ENCODE peak calls at places on chromosomes 7 and 10, in nine cellular contexts. L, M, K, H, I, T, R, X and V are unnamed samples. For H3K36me3, the result is how much of the 10 kb centered on the place peaks cover.

GRCh38 chr10:129965940-129966339 is 1.9 kb upstream of the EBF3 start:
- DNase-seq in I (no peak), L (no peak), T (no peak), R (no peak), H (no peak), M (no peak), K (no peak), X (no peak), V (no peak)

GRCh38 chr10:96645191-96645721 is 58.4 kb upstream of the TM9SF3 start:
- DNase-seq in X (no peak), R (no peak), T (peak), L (no peak), K (no peak), M (no peak), H (no peak), I (no peak), V (no peak)

GRCh38 chr10:129342385-129342784 is 124.7 kb upstream of the MGMT start:
- DNase-seq in K (no peak), L (no peak), X (no peak), M (no peak), I (no peak), H (no peak), T (no peak), R (no peak), V (no peak)

GRCh38 chr7:19122018-19122588 is 4.7 kb upstream of the TWIST1 start:
- DNase-seq in T (no peak), K (no peak), L (no peak), R (peak), H (peak), I (no peak), X (peak), M (no peak), V (no peak)

GRCh38 chr7:131501422-131501821 is 55.0 kb downstream of the PODXL start:
- DNase-seq in K (no peak), L (peak), M (no peak), R (no peak), T (no peak), X (no peak), I (no peak), H (peak), V (no peak)

GRCh38 chr7:4962872-4963775 is 4.1 kb upstream of the MMD2 start:
- DNase-seq in X (no peak), R (no peak), H (no peak), T (no peak), K (no peak), M (no peak), I (no peak), L (no peak), V (no peak)

GRCh38 chr7:32479574-32480200 is 10.5 kb downstream of the LSM5 start:
- DNase-seq in K (no peak), H (peak), M (peak), L (no peak), I (no peak), X (peak), R (peak), T (no peak), V (no peak)

GRCh38 chr10:95683966-95684365 is 9.8 kb downstream of the TCTN3 start:
- DNase-seq in M (no peak), T (no peak), I (no peak), K (no peak), L (no peak), H (no peak), R (no peak), X (no peak), V (no peak)

GRCh38 chr7:107680478-107680877 is 19.9 kb downstream of the SLC26A4 start:
- DNase-seq in K (no peak), M (no peak), H (no peak), R (no peak), L (no peak), X (no peak), I (no peak), T (no peak), V (no peak)

GRCh38 chr7:157866525-157866924 is 529.7 kb downstream of the DNAJB6 start:
- DNase-seq in L (no peak), R (no peak), K (no peak), I (no peak), H (no peak), M (no peak), T (no peak), X (no peak), V (no peak)

GRCh38 chr7:13508586-13508985 is 480.9 kb downstream of the ETV1 start:
- DNase-seq in R (no peak), I (no peak), M (no peak), T (no peak), L (no peak), K (no peak), X (peak), H (peak), V (no peak)

GRCh38 chr7:31100445-31100844 is 48.3 kb downstream of the ADCYAP1R1 start:
- DNase-seq in X (no peak), I (no peak), K (no peak), H (peak), R (no peak), L (no peak), T (no peak), M (no peak), V (no peak)

GRCh38 chr7:127803626-127804025 is 151.6 kb downstream of the SND1 start:
- DNase-seq in H (peak), X (peak), K (no peak), T (no peak), L (no peak), R (no peak), I (no peak), M (no peak), V (no peak)

GRCh38 chr7:144834516-144835165 is 1.2 kb downstream of the TPK1 start:
- DNase-seq in I (no peak), X (peak), K (peak), T (peak), M (no peak), R (peak), H (no peak), L (peak), V (no peak)

GRCh38 chr10:11874568-11875182 is 51.5 kb downstream of the PROSER2 start:
- DNase-seq in M (peak), H (peak), I (no peak), X (peak), R (peak), K (no peak), L (peak), T (no peak), V (peak)

GRCh38 chr10:59687657-59688056 is 22.0 kb downstream of the SLC16A9 start:
- DNase-seq in M (no peak), R (no peak), H (no peak), K (no peak), X (peak), L (no peak), T (no peak), I (no peak), V (no peak)

GRCh38 chr10:25050402-25050801 is 34.0 kb downstream of the THNSL1 start:
- DNase-seq in R (no peak), X (no peak), H (peak), I (no peak), T (no peak), L (no peak), K (no peak), M (no peak), V (no peak)

GRCh38 chr10:97518601-97519043 is 19.9 kb downstream of the UBTD1 start:
- DNase-seq in M (no peak), I (no peak), T (no peak), X (peak), H (no peak), K (no peak), L (no peak), R (no peak), V (no peak)

GRCh38 chr7:2732388-2732787 is 44.4 kb downstream of the AMZ1 start:
- DNase-seq in T (no peak), M (no peak), H (no peak), L (no peak), X (no peak), K (no peak), R (no peak), I (no peak), V (no peak)

GRCh38 chr7:157409149-157409752 is 72.4 kb downstream of the DNAJB6 start:
- DNase-seq in X (no peak), T (no peak), R (no peak), I (no peak), K (no peak), M (no peak), H (peak), L (no peak), V (no peak)

GRCh38 chr7:138257459-138258193 is 181.4 kb downstream of the AKR1D1 start:
- DNase-seq in H (peak), R (no peak), X (no peak), K (no peak), M (no peak), I (no peak), T (no peak), L (no peak), V (no peak)

GRCh38 chr10:70253878-70254765 is 20.9 kb upstream of the PPA1 start:
- DNase-seq in I (no peak), H (no peak), L (no peak), M (no peak), X (no peak), T (no peak), R (no peak), K (no peak), V (no peak)

GRCh38 chr7:17523813-17524741 is 225.6 kb downstream of the AHR start:
- DNase-seq in L (no peak), K (no peak), T (peak), X (no peak), I (no peak), R (no peak), M (no peak), H (peak), V (peak)

GRCh38 chr7:94109556-94109955 is 105.4 kb upstream of the BET1 start:
- DNase-seq in L (no peak), X (no peak), M (no peak), K (no peak), H (no peak), R (no peak), I (no peak), T (no peak), V (no peak)

GRCh38 chr10:70565556-70566514 is 36.7 kb downstream of the PRF1 start:
- DNase-seq in R (no peak), X (no peak), M (no peak), T (no peak), I (no peak), H (no peak), K (no peak), L (no peak), V (no peak)

GRCh38 chr10:110569736-110570135 is 2.2 kb downstream of the SMC3 start:
- DNase-seq in H (no peak), K (no peak), M (no peak), T (no peak), X (no peak), L (no peak), R (no peak), I (no peak), V (no peak)

GRCh38 chr10:71761541-71762113 is 11.7 kb downstream of the VSIR start:
- DNase-seq in M (no peak), K (no peak), T (no peak), X (no peak), H (no peak), I (no peak), L (no peak), R (no peak), V (no peak)

GRCh38 chr10:124560377-124560776 is 98.8 kb downstream of the LHPP start:
- DNase-seq in I (peak), K (no peak), X (no peak), L (no peak), M (no peak), T (peak), H (peak), R (no peak), V (peak)

GRCh38 chr10:43000651-43001426 is 76.0 kb upstream of the RET start:
- DNase-seq in H (no peak), K (no peak), R (no peak), X (no peak), M (no peak), T (no peak), I (no peak), L (no peak), V (no peak)

GRCh38 chr7:109890622-109891021 is 1200.3 kb upstream of the LRRN3 start:
- DNase-seq in X (no peak), M (no peak), T (no peak), R (no peak), L (no peak), K (no peak), H (peak), I (no peak), V (no peak)

GRCh38 chr7:91553410-91553895 is 289.2 kb downstream of the FZD1 start:
- DNase-seq in M (no peak), T (no peak), H (no peak), I (no peak), K (no peak), X (no peak), R (no peak), L (no peak), V (no peak)

GRCh38 chr7:96143495-96144259 is 178.2 kb downstream of the SLC25A13 start:
- DNase-seq in R (peak), K (no peak), L (no peak), T (no peak), H (no peak), M (peak), X (no peak), I (no peak), V (no peak)

GRCh38 chr7:150377116-150377979 is 1.8 kb upstream of the ZNF775 start:
- DNase-seq in H (no peak), M (no peak), X (no peak), K (no peak), R (no peak), I (no peak), L (no peak), T (peak), V (no peak)

GRCh38 chr7:134789967-134790685 is 10.7 kb downstream of the CALD1 start:
- DNase-seq in X (no peak), I (no peak), R (no peak), T (no peak), H (peak), M (no peak), K (no peak), L (no peak), V (no peak)

GRCh38 chr7:73829505-73829904 is 1.3 kb upstream of the CLDN4 start:
- DNase-seq in I (no peak), L (no peak), X (no peak), H (no peak), K (no peak), T (peak), R (no peak), M (no peak), V (no peak)

GRCh38 chr7:537911-538634 is 18.4 kb upstream of the PDGFA start:
- DNase-seq in I (no peak), X (peak), T (peak), M (no peak), K (peak), R (no peak), H (peak), L (no peak), V (no peak)

GRCh38 chr10:33344676-33345075 is 10.2 kb upstream of the NRP1 start:
- DNase-seq in M (no peak), L (no peak), R (no peak), H (no peak), T (no peak), X (no peak), I (no peak), K (no peak), V (no peak)

GRCh38 chr10:5940807-5941218 is 36.5 kb downstream of the IL15RA start:
- DNase-seq in M (no peak), I (no peak), H (no peak), X (no peak), K (no peak), T (no peak), R (no peak), L (no peak), V (no peak)

GRCh38 chr7:98291717-98292116 is 10.2 kb downstream of the BRI3 start:
- DNase-seq in X (no peak), T (no peak), R (no peak), M (no peak), I (no peak), H (no peak), K (no peak), L (no peak), V (no peak)
- H3K36me3 ChIP-seq in X (under half), T (under half), R (half or more), M (half or more), I (under half), H (under half), K (under half), L (under half), V (under half)

DNA sequence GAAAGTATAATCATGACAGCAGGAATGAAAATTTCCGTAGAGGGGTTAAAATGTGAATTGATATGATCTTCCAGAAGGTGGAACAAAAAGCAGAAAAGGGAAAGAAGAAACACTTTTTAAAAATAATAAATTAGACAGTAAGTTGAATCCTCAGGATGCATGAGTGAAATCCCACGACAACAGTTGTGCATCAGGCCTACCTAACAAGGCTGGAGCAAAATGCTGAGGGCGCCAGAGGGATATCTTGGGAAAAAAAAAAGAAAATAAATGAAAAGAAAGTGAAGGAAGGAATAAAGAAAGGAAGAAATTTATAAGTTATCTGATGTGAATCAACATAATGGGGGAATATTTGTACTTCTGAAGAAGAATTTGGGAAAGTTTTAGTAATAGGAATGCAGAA is 13.0 kb upstream of the HUS1 start:
- DNase-seq in I (no peak), M (no peak), R (no peak), H (no peak), T (no peak), K (no peak), L (no peak), X (no peak), V (no peak)
- H3K4me3 ChIP-seq in I (peak), M (no peak), R (no peak), H (no peak), T (no peak), K (peak), L (peak), X (no peak), V (no peak)

DNA sequence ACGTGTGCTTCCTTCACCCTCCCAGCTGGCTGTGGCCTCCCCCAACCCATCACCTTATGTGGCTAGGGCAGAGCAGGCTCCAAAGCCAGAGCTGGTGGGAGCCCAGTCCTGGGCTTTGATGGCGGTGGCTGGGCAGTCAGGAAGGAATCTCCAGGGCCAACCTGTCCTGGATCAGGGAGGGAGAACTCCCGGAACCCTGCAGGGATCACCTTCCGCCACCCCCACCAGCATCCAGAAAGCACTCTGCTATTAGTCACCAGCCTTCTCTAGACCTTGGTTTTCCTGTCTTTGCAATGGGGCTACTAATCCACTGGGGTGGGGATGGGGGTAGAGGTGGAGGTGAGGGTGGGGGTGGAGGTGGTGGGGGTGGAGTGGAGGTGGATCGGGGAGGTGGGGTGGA is 139.0 kb downstream of the ZMIZ1 start:
- DNase-seq in T (no peak), L (no peak), M (no peak), X (no peak), H (no peak), K (no peak), I (no peak), R (no peak), V (no peak)
- H3K36me3 ChIP-seq in T (under half), L (under half), M (half or more), X (under half), H (under half), K (under half), I (under half), R (under half), V (under half)

GRCh38 chr7:26399747-26400146 is 108.1 kb downstream of the SNX10 start:
- DNase-seq in K (no peak), T (no peak), R (peak), X (no peak), I (no peak), L (no peak), M (no peak), H (no peak), V (no peak)
- H3K4me3 ChIP-seq in K (no peak), T (no peak), R (no peak), X (no peak), I (no peak), L (no peak), M (no peak), H (no peak), V (no peak)

DNA sequence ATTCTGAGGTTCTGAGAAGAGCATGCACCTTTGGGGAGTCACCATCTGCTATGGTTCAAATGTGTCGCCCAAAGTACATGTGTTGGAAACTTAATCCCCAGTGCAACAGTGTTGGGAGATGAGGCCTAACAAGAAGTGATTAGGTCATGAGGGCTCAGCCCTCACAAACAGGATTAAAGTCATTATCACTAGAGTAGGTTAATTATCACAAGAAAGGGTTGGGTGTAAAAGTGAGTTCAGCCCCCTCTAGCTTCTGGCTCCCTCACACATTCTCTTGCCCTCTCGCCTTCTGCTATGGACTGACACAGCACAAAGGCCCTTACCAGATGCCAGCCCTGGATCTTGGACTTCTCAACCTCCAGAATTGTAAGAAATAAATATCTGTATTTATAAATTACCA is 100.3 kb upstream of the C10orf90 start:
- DNase-seq in R (no peak), M (peak), L (no peak), X (no peak), T (no peak), K (no peak), I (no peak), H (no peak), V (no peak)
- H3K36me3 ChIP-seq in R (under half), M (under half), L (under half), X (under half), T (under half), K (under half), I (under half), H (under half), V (under half)

GRCh38 chr10:48456361-48456804 is 148.5 kb downstream of the ARHGAP22 start:
- DNase-seq in L (no peak), H (no peak), R (no peak), M (no peak), K (peak), X (peak), T (peak), I (no peak), V (no peak)
- H3K4me3 ChIP-seq in L (no peak), H (no peak), R (no peak), M (no peak), K (no peak), X (peak), T (no peak), I (no peak), V (no peak)

GRCh38 chr7:67021260-67021659 is 24.6 kb downstream of the TYW1 start:
- DNase-seq in K (no peak), I (no peak), H (no peak), X (no peak), R (no peak), L (no peak), T (no peak), M (no peak), V (no peak)
- H3K36me3 ChIP-seq in K (under half), I (under half), H (under half), X (under half), R (under half), L (under half), T (under half), M (under half), V (under half)

GRCh38 chr10:3668276-3668960 is 116.6 kb downstream of the KLF6 start:
- DNase-seq in R (no peak), I (no peak), M (no peak), H (peak), K (no peak), L (peak), X (no peak), T (peak), V (peak)
- H3K4me3 ChIP-seq in R (no peak), I (peak), M (no peak), H (no peak), K (no peak), L (peak), X (no peak), T (no peak), V (no peak)

GRCh38 chr7:129005186-129005585 is 49.7 kb downstream of the TNPO3 start:
- DNase-seq in I (no peak), T (no peak), H (no peak), R (no peak), L (no peak), K (no peak), X (no peak), M (no peak), V (no peak)
- H3K36me3 ChIP-seq in I (under half), T (under half), H (under half), R (half or more), L (under half), K (under half), X (under half), M (under half), V (under half)